ENCODE peak calls at places on chromosome 9, in six cellular contexts. F, Q, A, P, O and E are unnamed samples.

GRCh38 chr9:93940951-93941350 is 14.2 kb downstream of the BARX1 start:
- DNase-seq in F (no peak), Q (no peak), A (no peak), P (no peak), O (no peak), E (no peak)

GRCh38 chr9:135471751-135472640 is 7.6 kb upstream of the PPP1R26 start:
- DNase-seq in F (no peak), Q (no peak), A (no peak), P (no peak), O (no peak), E (no peak)

GRCh38 chr9:136006169-136006568 is 45.0 kb upstream of the UBAC1 start:
- DNase-seq in F (no peak), Q (no peak), A (no peak), P (no peak), O (no peak), E (no peak)

GRCh38 chr9:6552033-6552737 is 93.3 kb downstream of the GLDC start:
- DNase-seq in F (no peak), Q (peak), A (peak), P (no peak), O (no peak), E (no peak)

GRCh38 chr9:34254141-34254913 is 74.7 kb downstream of the KIF24 start:
- DNase-seq in F (peak), Q (no peak), A (no peak), P (no peak), O (no peak), E (no peak)

GRCh38 chr9:93575706-93576295 is 583 bp upstream of the PHF2 start:
- DNase-seq in F (no peak), Q (no peak), A (peak), P (no peak), O (peak), E (no peak)

GRCh38 chr9:109967651-109968331 is 187.8 kb downstream of the PALM2AKAP2 start:
- DNase-seq in F (no peak), Q (no peak), A (no peak), P (peak), O (no peak), E (no peak)

GRCh38 chr9:1332161-1332560 is 282.0 kb downstream of the DMRT2 start:
- DNase-seq in F (no peak), Q (no peak), A (no peak), P (no peak), O (no peak), E (no peak)

GRCh38 chr9:6538666-6539071 is 106.9 kb downstream of the GLDC start:
- DNase-seq in F (no peak), Q (no peak), A (no peak), P (no peak), O (no peak), E (no peak)

GRCh38 chr9:86491634-86492266 is 137.5 kb upstream of the TUT7 start:
- DNase-seq in F (no peak), Q (no peak), A (no peak), P (no peak), O (no peak), E (no peak)

GRCh38 chr9:6024035-6024554 is 8.7 kb upstream of the RANBP6 start:
- DNase-seq in F (peak), Q (peak), A (peak), P (no peak), O (peak), E (no peak)

GRCh38 chr9:137444106-137444790 is 3.1 kb upstream of the ENTPD8 start:
- DNase-seq in F (no peak), Q (no peak), A (no peak), P (no peak), O (no peak), E (no peak)

DNA sequence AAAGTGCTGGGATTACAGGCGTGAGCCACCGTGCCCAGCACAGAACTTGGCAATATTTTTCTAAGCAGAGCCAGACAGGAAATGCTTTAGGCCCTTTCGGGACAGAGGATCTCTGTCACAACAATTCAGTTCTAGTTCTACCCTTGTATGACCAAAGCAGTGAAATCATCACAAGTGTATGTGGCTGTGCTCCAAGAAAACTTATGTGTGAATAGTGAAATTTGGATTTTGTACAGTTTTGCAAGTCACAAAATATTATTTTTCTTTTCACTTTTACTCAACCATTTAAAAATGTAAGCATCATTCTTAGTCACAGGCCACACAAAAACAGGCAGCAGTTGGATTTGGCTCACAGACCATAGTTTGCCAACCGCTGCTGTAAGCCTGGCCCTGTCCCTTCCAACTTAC is 20.4 kb upstream of the PRUNE2 start:
- DNase-seq in F (no peak), Q (no peak), A (no peak), P (no peak), O (no peak), E (no peak)
- TF ChIP-seq JUND in F (no peak), Q (no peak), A (peak), P (no peak), O (no peak), E (no peak)

GRCh38 chr9:114185570-114185969 is 30.2 kb downstream of the COL27A1 start:
- DNase-seq in F (no peak), Q (no peak), A (no peak), P (no peak), O (no peak), E (no peak)

GRCh38 chr9:114184866-114185265 is 29.5 kb downstream of the COL27A1 start:
- DNase-seq in F (no peak), Q (no peak), A (no peak), P (no peak), O (no peak), E (no peak)

GRCh38 chr9:114186793-114187289 is 31.5 kb downstream of the COL27A1 start:
- DNase-seq in F (no peak), Q (no peak), A (peak), P (no peak), O (no peak), E (no peak)

GRCh38 chr9:114184071-114184470 is 28.7 kb downstream of the COL27A1 start:
- DNase-seq in F (no peak), Q (no peak), A (no peak), P (no peak), O (peak), E (no peak)

DNA sequence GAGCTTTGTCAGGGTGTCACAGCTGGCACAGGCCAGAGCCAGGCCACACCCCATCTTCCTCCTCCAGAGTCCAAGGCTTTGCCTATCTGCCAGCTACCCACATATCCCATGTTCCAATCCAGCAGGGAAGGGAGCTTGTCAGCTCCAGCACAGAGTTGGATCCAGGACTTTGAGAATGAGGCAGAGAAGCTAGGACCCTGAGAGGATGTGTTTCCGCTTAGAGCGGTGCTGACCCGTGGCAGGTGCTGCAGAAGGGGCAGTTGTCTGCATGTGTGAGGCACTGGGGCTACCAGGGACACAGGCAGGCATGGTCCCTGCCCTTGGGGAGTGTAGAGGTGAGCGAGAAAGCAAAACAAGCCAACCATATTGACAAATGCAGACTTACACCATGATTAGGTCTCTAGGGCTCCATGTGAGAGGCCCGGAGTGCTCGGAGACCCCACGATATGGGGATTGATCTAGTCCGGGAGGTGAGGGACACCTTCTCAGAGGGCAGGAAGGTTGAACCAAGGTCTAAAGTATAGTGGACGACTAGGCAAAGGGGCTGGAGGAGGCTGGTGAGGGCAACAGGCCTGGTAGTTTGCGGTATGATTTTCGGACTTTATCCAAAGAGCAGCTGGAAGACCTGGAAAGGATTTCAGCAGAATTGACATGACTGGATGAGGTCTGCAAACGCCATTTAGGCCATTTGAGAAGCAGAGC is 30.9 kb downstream of the COL27A1 start:
- DNase-seq in F (no peak), Q (no peak), A (no peak), P (no peak), O (no peak), E (no peak)
- TF ChIP-seq JUND in F (no peak), Q (no peak), A (no peak), P (no peak), O (no peak), E (no peak)

GRCh38 chr9:81103597-81104471 is 585.5 kb downstream of the TLE1 start:
- DNase-seq in F (no peak), Q (no peak), A (peak), P (no peak), O (no peak), E (peak)

GRCh38 chr9:81112638-81113037 is 576.7 kb downstream of the TLE1 start:
- DNase-seq in F (no peak), Q (no peak), A (no peak), P (no peak), O (no peak), E (no peak)

GRCh38 chr9:81108391-81108790 is 581.0 kb downstream of the TLE1 start:
- DNase-seq in F (no peak), Q (no peak), A (no peak), P (no peak), O (no peak), E (no peak)

GRCh38 chr9:81113408-81114124 is 575.8 kb downstream of the TLE1 start:
- DNase-seq in F (no peak), Q (no peak), A (no peak), P (no peak), O (no peak), E (no peak)

DNA sequence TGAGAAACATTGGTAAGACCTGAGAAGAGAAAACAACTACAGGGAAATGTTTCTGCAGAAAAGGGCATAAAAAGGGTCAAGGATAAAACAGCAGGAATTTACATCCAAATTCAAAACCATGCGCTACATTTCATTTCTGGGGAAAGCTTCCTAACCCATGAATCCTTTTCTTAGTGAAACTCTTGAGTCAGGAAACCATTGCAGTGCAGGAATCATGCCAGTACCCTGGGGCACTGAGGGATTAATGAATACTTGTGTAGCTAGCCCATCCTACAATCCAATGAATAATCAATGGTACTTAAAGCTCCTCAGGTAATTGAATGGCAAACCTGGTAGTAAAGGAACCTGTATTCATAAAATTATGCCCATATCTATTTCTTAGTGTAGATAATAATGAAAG is 580.5 kb downstream of the TLE1 start:
- DNase-seq in F (no peak), Q (no peak), A (no peak), P (no peak), O (no peak), E (no peak)
- TF ChIP-seq JUND in F (no peak), Q (no peak), A (no peak), P (no peak), O (no peak), E (no peak)

GRCh38 chr9:83966209-83966582 is 13.8 kb downstream of the HNRNPK start:
- DNase-seq in F (no peak), Q (no peak), A (no peak), P (no peak), O (no peak), E (no peak)
- TF ChIP-seq JUND in F (no peak), Q (no peak), A (no peak), P (no peak), O (no peak), E (no peak)

DNA sequence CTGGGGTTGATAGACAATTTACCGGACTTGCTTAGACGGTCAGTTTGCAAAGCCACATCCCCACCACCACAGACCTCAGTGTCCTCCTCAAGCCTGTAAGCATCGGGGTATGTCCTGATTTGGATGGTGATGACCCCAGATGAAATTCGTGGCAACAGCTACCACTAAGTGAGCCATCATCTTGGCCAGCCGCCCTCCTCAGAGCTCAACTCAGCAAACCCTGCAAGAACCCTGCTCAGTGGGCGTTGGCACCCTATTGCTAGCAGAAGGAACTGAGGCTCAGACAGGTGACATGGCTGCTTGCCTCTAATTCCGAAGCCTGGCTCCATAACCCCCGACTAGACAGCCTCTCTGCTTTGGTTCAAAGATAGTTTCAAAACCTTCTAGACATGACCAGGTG is 41.4 kb upstream of the BARHL1 start:
- DNase-seq in F (no peak), Q (no peak), A (no peak), P (no peak), O (no peak), E (no peak)
- TF ChIP-seq JUND in F (no peak), Q (no peak), A (no peak), P (no peak), O (no peak), E (no peak)

GRCh38 chr9:27432308-27432707 is 91.8 kb upstream of the IFNK start:
- DNase-seq in F (no peak), Q (no peak), A (no peak), P (no peak), O (no peak), E (no peak)

GRCh38 chr9:27429436-27429835 is 94.7 kb upstream of the IFNK start:
- DNase-seq in F (no peak), Q (no peak), A (no peak), P (no peak), O (no peak), E (no peak)

GRCh38 chr9:27431573-27431972 is 92.5 kb upstream of the IFNK start:
- DNase-seq in F (no peak), Q (no peak), A (no peak), P (no peak), O (no peak), E (no peak)

GRCh38 chr9:27430754-27431540 is 93.1 kb upstream of the IFNK start:
- DNase-seq in F (no peak), Q (no peak), A (no peak), P (no peak), O (no peak), E (no peak)

DNA sequence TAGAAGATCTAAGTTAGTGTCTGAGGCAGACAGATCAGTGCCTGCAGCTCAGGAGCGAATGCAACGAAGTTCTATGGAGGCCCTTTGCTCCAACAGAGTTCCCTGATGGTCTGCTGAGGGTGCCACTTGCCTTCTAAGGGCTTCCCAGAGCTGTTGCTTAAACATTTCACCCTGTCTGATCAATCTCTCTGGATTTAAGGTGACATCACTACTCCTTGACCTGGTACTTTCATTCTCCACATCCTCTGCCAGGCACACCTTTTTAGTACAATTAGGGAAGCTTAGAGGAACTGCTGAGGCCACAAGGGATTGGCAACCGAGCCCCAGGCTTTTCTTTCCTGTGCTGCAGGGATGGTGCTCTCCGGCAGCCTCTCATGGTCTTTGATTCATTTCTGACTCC is 94.2 kb upstream of the IFNK start:
- DNase-seq in F (no peak), Q (no peak), A (no peak), P (no peak), O (no peak), E (no peak)
- TF ChIP-seq JUND in F (no peak), Q (no peak), A (no peak), P (no peak), O (no peak), E (no peak)

GRCh38 chr9:83047839-83048775 is 14.8 kb downstream of the RASEF start:
- DNase-seq in F (no peak), Q (no peak), A (no peak), P (no peak), O (no peak), E (no peak)
- TF ChIP-seq JUND in F (no peak), Q (no peak), A (no peak), P (no peak), O (no peak), E (no peak)

DNA sequence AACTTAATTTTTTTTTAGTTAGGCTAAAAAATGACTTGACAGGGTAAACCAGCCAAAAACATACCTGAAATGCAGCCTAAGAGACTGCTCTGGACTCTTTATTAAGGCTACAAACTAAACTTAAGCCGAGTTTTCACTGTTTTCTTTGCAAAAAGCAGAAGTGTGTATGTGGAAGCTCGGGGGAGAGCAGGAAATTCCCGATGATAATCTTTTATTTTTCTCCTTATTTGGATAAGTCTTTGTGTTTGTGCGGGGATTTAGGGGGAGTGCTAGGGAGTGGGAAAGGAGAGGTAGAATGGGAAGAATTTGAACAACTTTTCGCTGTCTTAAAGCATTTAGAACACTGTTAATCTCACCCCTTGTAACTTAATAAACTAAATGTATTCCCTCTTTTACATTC is 30.7 kb upstream of the GPR21 start:
- DNase-seq in F (no peak), Q (no peak), A (no peak), P (no peak), O (no peak), E (no peak)
- TF ChIP-seq JUND in F (no peak), Q (no peak), A (no peak), P (no peak), O (no peak), E (no peak)

GRCh38 chr9:129162901-129163670 is 15.0 kb downstream of the IER5L start:
- DNase-seq in F (no peak), Q (no peak), A (no peak), P (no peak), O (no peak), E (no peak)

GRCh38 chr9:129163753-129164152 is 14.3 kb downstream of the IER5L start:
- DNase-seq in F (no peak), Q (no peak), A (no peak), P (no peak), O (no peak), E (no peak)

GRCh38 chr9:129165198-129165597 is 12.9 kb downstream of the IER5L start:
- DNase-seq in F (no peak), Q (no peak), A (no peak), P (no peak), O (no peak), E (no peak)

GRCh38 chr9:129162497-129162896 is 15.6 kb downstream of the IER5L start:
- DNase-seq in F (no peak), Q (no peak), A (peak), P (no peak), O (no peak), E (no peak)

DNA sequence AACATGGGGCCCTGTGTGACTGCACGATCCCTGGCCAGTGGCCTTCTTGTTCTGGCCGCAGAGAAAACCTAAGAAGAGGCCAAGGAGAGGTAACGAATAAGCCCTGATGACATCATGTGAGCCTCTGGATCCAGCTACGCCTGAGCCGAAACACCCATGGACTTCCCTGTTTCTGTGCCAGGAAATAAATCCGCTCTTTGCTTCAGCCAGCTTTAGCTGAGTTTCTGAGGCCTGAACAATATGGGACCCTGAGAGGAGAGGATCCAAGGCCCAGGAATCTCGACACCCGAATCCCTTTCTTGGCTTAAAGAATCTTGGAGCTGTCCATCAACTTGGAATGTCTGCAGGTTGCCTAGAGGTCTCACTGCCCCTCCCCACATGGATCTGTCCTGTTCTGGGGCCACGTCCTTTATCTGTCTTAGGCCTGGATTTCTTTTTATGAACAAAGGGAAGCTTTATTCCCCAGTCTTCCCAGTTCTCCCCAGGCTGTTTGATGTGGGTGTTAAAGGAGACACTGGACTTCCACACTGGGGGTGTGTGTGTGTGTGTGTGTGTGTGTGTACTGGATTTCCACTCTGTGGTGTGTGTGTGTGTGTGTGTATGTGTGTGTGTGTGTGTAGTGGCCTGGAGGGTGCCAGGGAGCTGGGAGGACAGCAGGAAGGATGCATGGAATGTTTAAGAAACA is 13.7 kb downstream of the IER5L start:
- DNase-seq in F (no peak), Q (peak), A (no peak), P (no peak), O (no peak), E (peak)
- TF ChIP-seq JUND in F (no peak), Q (no peak), A (no peak), P (no peak), O (peak), E (no peak)

DNA sequence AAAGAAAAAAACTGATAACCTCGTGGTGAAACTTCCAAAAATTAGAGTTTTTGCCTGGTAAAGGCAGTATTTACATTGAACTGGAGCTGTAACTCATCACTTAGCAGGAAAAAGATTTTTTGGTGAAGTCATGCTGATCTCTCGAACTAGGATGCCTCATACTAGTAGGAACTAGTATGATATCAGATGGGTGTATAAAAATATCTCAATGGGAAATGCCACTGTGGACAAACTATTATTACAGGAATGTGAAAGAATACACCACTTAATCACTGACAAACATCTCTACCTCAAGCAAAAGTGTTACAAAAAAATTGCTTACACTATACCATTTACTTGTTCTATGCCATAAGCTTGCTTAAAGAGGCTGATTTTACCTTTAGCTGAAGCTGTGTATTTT is 28.4 kb downstream of the RFX3 start:
- DNase-seq in F (no peak), Q (no peak), A (no peak), P (no peak), O (no peak), E (no peak)
- TF ChIP-seq JUND in F (no peak), Q (no peak), A (peak), P (no peak), O (no peak), E (no peak)